ENCODE peak calls at places on chromosome 1, in five cellular contexts. One of them, this sample, is unnamed. For H3K4me1, the result is how much of the 10 kb centered on the place peaks cover.

GRCh38 chr1:180157108-180157507 is 2.4 kb downstream of the QSOX1 start:
- DNase-seq in A549: no peak
- DNase-seq in GM12878: no peak
- DNase-seq in transverse colon: no peak
- DNase-seq in K562: no peak
- DNase-seq in this sample: no peak

GRCh38 chr1:35590476-35591040 is 17.4 kb downstream of the TFAP2E start:
- DNase-seq in GM12878: no peak
- DNase-seq in transverse colon: no peak
- DNase-seq in A549: no peak
- DNase-seq in K562: no peak
- DNase-seq in this sample: peak

GRCh38 chr1:61711969-61712368 is 13.0 kb downstream of the TM2D1 start:
- DNase-seq in K562: no peak
- DNase-seq in A549: no peak
- DNase-seq in GM12878: no peak
- DNase-seq in transverse colon: no peak
- DNase-seq in this sample: no peak

GRCh38 chr1:2257245-2257627 is 29.1 kb downstream of the SKI start:
- DNase-seq in K562: no peak
- DNase-seq in GM12878: no peak
- DNase-seq in A549: no peak
- DNase-seq in transverse colon: no peak
- DNase-seq in this sample: peak

GRCh38 chr1:155125511-155125945 is 2.1 kb upstream of the EFNA1 start:
- DNase-seq in A549: peak
- DNase-seq in transverse colon: no peak
- DNase-seq in K562: no peak
- DNase-seq in GM12878: no peak
- DNase-seq in this sample: no peak

GRCh38 chr1:6185635-6186382 is 5.7 kb upstream of the CHD5 start:
- DNase-seq in A549: no peak
- DNase-seq in GM12878: no peak
- DNase-seq in transverse colon: no peak
- DNase-seq in K562: peak
- DNase-seq in this sample: no peak

GRCh38 chr1:215423288-215423687 is 143.8 kb upstream of the KCTD3 start:
- DNase-seq in K562: no peak
- DNase-seq in GM12878: no peak
- DNase-seq in A549: no peak
- DNase-seq in transverse colon: no peak
- DNase-seq in this sample: no peak

GRCh38 chr1:90924982-90925381 is 96.9 kb downstream of the ZNF644 start:
- DNase-seq in GM12878: no peak
- DNase-seq in A549: no peak
- DNase-seq in transverse colon: no peak
- DNase-seq in K562: no peak
- DNase-seq in this sample: no peak

GRCh38 chr1:168752171-168752570 is 23.2 kb upstream of the DPT start:
- DNase-seq in transverse colon: peak
- DNase-seq in K562: no peak
- DNase-seq in A549: peak
- DNase-seq in GM12878: no peak
- DNase-seq in this sample: no peak

GRCh38 chr1:5738911-5739462 is 253.2 kb downstream of the NPHP4 start:
- DNase-seq in GM12878: no peak
- DNase-seq in A549: no peak
- DNase-seq in K562: no peak
- DNase-seq in transverse colon: no peak
- DNase-seq in this sample: no peak

GRCh38 chr1:12383001-12383400 is 153.2 kb downstream of the VPS13D start:
- DNase-seq in transverse colon: no peak
- DNase-seq in GM12878: no peak
- DNase-seq in K562: no peak
- DNase-seq in A549: no peak
- DNase-seq in this sample: no peak

GRCh38 chr1:110135268-110136065 is 14.8 kb upstream of the SLC6A17 start:
- DNase-seq in GM12878: no peak
- DNase-seq in A549: no peak
- DNase-seq in transverse colon: no peak
- DNase-seq in K562: no peak
- DNase-seq in this sample: no peak

GRCh38 chr1:164087893-164088292 is 471.1 kb upstream of the PBX1 start:
- DNase-seq in transverse colon: no peak
- DNase-seq in K562: no peak
- DNase-seq in GM12878: no peak
- DNase-seq in A549: no peak
- DNase-seq in this sample: no peak

GRCh38 chr1:41848216-41848952 is 70.3 kb downstream of the HIVEP3 start:
- DNase-seq in A549: no peak
- DNase-seq in K562: no peak
- DNase-seq in GM12878: no peak
- DNase-seq in transverse colon: no peak
- DNase-seq in this sample: no peak

GRCh38 chr1:88698140-88698539 is 14.1 kb downstream of the PKN2 start:
- DNase-seq in GM12878: no peak
- DNase-seq in A549: peak
- DNase-seq in K562: peak
- DNase-seq in transverse colon: no peak
- DNase-seq in this sample: no peak

GRCh38 chr1:246809473-246809872 is 85.3 kb downstream of the SCCPDH start:
- DNase-seq in GM12878: no peak
- DNase-seq in K562: no peak
- DNase-seq in transverse colon: no peak
- DNase-seq in A549: no peak
- DNase-seq in this sample: no peak

GRCh38 chr1:219443763-219444162 is 169.1 kb downstream of the ZC3H11B start:
- DNase-seq in transverse colon: no peak
- DNase-seq in K562: no peak
- DNase-seq in GM12878: no peak
- DNase-seq in A549: no peak
- DNase-seq in this sample: no peak

GRCh38 chr1:178093150-178093957 is 550 bp upstream of the RASAL2 start:
- DNase-seq in transverse colon: peak
- DNase-seq in GM12878: peak
- DNase-seq in A549: peak
- DNase-seq in K562: peak
- DNase-seq in this sample: peak

GRCh38 chr1:31750858-31751638 is 13.1 kb downstream of the ADGRB2 start:
- DNase-seq in GM12878: no peak
- DNase-seq in A549: no peak
- DNase-seq in K562: no peak
- DNase-seq in transverse colon: peak
- DNase-seq in this sample: no peak

GRCh38 chr1:228207851-228208821 is at the start of gene OBSCN:
- DNase-seq in GM12878: no peak
- DNase-seq in K562: peak
- DNase-seq in A549: no peak
- DNase-seq in transverse colon: no peak
- DNase-seq in this sample: no peak

GRCh38 chr1:202852163-202852904 is 36.6 kb downstream of the RABIF start:
- DNase-seq in transverse colon: peak
- DNase-seq in A549: peak
- DNase-seq in K562: peak
- DNase-seq in GM12878: no peak
- DNase-seq in this sample: no peak

GRCh38 chr1:5927506-5928370 is 64.5 kb downstream of the NPHP4 start:
- DNase-seq in A549: no peak
- DNase-seq in K562: no peak
- DNase-seq in transverse colon: peak
- DNase-seq in GM12878: no peak
- DNase-seq in this sample: no peak

GRCh38 chr1:87794788-87795614 is 466.3 kb downstream of the LMO4 start:
- DNase-seq in A549: peak
- DNase-seq in K562: no peak
- DNase-seq in GM12878: no peak
- DNase-seq in transverse colon: no peak
- DNase-seq in this sample: no peak

GRCh38 chr1:199135901-199136300 is 497.1 kb downstream of the PTPRC start:
- DNase-seq in GM12878: no peak
- DNase-seq in K562: no peak
- DNase-seq in A549: no peak
- DNase-seq in transverse colon: no peak
- DNase-seq in this sample: no peak

GRCh38 chr1:210292276-210292851 is 36.3 kb upstream of the HHAT start:
- DNase-seq in GM12878: no peak
- DNase-seq in A549: peak
- DNase-seq in K562: peak
- DNase-seq in transverse colon: peak
- DNase-seq in this sample: peak

GRCh38 chr1:156523801-156524480 is 23.4 kb upstream of the MEF2D start:
- DNase-seq in K562: no peak
- DNase-seq in GM12878: no peak
- DNase-seq in transverse colon: no peak
- DNase-seq in A549: no peak
- DNase-seq in this sample: no peak

GRCh38 chr1:108036796-108037545 is 72.0 kb upstream of the VAV3 start:
- DNase-seq in K562: no peak
- DNase-seq in GM12878: no peak
- DNase-seq in A549: no peak
- DNase-seq in transverse colon: no peak
- DNase-seq in this sample: no peak

GRCh38 chr1:59139396-59139795 is 157.5 kb upstream of the FGGY start:
- DNase-seq in GM12878: no peak
- DNase-seq in K562: peak
- DNase-seq in transverse colon: no peak
- DNase-seq in A549: peak
- DNase-seq in this sample: no peak

GRCh38 chr1:32393136-32393535 is 1.1 kb downstream of the BSDC1 start:
- DNase-seq in transverse colon: no peak
- DNase-seq in K562: no peak
- DNase-seq in A549: no peak
- DNase-seq in GM12878: no peak
- DNase-seq in this sample: no peak

GRCh38 chr1:41380979-41381690 is 19.9 kb downstream of the FOXO6 start:
- DNase-seq in GM12878: no peak
- DNase-seq in transverse colon: no peak
- DNase-seq in A549: no peak
- DNase-seq in K562: peak
- DNase-seq in this sample: no peak

GRCh38 chr1:176033879-176034278 is 173.2 kb downstream of the COP1 start:
- DNase-seq in transverse colon: no peak
- DNase-seq in K562: no peak
- DNase-seq in GM12878: no peak
- DNase-seq in A549: no peak
- DNase-seq in this sample: no peak

GRCh38 chr1:157274698-157275534 is 136.7 kb upstream of the ETV3 start:
- DNase-seq in GM12878: no peak
- DNase-seq in K562: peak
- DNase-seq in transverse colon: no peak
- DNase-seq in A549: peak
- DNase-seq in this sample: no peak

GRCh38 chr1:85224734-85225623 is 24.2 kb upstream of the SYDE2 start:
- DNase-seq in GM12878: no peak
- DNase-seq in transverse colon: peak
- DNase-seq in K562: peak
- DNase-seq in A549: no peak
- DNase-seq in this sample: peak

DNA sequence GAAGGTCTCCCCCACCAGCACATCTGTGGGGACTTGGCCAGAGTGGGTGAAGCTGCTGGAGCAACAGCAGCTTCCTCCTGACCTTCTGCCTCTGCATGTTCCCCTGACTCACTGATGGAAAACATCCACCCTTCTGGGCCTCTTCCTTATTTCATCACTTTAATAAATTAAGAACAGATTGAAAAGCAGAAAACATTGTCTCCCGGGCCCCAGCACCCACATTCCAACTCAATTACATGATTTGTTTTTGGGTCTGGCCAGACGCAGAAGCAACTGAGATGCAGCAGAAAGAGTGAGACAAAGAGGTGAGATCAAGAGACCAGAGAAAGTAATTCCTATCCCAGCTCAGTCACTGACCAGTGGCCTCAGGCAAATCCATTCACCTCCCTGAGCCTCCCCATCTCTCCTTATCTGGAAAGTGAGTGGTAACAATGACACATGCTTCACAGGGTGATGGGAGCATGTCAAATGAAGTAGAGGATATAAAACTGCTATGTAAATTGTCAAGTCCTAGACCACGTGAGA is 157.1 kb downstream of the ELAVL4 start:
- DNase-seq in A549: no peak
- DNase-seq in K562: no peak
- DNase-seq in GM12878: no peak
- DNase-seq in transverse colon: no peak
- DNase-seq in this sample: no peak
- TF ChIP-seq EP300 in A549: no peak
- TF ChIP-seq EP300 in K562: no peak
- TF ChIP-seq EP300 in GM12878: no peak
- TF ChIP-seq EP300 in transverse colon: no peak
- TF ChIP-seq EP300 in this sample: no peak

GRCh38 chr1:22350171-22350961 is 101.3 kb upstream of the ZBTB40 start:
- DNase-seq in K562: no peak
- DNase-seq in transverse colon: no peak
- DNase-seq in A549: no peak
- DNase-seq in GM12878: no peak
- DNase-seq in this sample: no peak
- TF ChIP-seq CTCF in K562: no peak
- TF ChIP-seq CTCF in transverse colon: no peak
- TF ChIP-seq CTCF in A549: no peak
- TF ChIP-seq CTCF in GM12878: no peak
- TF ChIP-seq CTCF in this sample: no peak

DNA sequence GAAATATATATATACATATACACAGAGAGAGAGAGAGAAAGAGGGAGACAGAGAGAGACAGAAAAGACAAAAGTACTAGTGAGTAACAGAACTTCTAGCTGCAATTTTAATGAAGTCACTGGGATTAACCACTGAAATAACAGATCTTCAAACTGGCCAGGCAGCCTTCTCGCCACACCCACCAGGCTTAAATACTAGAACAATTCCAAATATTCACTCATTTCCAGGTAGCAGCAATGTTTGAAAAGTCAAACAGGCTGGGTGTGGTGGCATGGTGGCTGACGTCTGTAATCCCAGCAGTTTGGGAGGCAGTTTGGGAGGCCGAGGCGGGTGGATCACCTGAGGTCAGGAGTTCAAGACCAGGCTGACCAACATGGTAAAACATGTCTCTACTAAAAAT is 5.2 kb downstream of the PRDX1 start:
- DNase-seq in A549: no peak
- DNase-seq in GM12878: no peak
- DNase-seq in transverse colon: no peak
- DNase-seq in K562: no peak
- DNase-seq in this sample: no peak
- H3K4me1 ChIP-seq in A549: half or more
- H3K4me1 ChIP-seq in GM12878: under half
- H3K4me1 ChIP-seq in transverse colon: under half
- H3K4me1 ChIP-seq in K562: under half
- H3K4me1 ChIP-seq in this sample: under half

DNA sequence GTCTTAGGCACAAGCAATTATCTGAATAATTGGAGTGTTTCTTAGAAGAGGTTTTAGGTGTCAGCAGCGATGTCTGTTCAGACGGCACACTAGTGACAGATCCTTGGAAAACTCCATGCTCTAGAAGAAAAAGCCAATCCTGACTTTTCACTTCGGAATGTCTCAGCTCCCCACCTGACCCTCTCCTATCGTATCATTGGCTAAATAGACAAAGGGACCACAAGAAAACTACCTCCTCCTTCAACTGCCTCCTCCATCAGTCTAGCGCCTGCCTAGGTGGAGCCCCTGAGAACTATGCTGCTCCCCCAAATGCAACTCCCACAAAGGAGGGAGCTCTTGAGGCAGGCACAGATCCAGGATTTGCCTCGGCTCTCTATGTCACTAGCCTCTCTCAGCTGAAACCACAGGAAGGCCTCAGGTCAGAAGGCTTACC is 148.4 kb downstream of the TOMM20 start:
- DNase-seq in A549: no peak
- DNase-seq in K562: no peak
- DNase-seq in GM12878: no peak
- DNase-seq in transverse colon: no peak
- DNase-seq in this sample: no peak
- TF ChIP-seq EP300 in A549: no peak
- TF ChIP-seq EP300 in K562: no peak
- TF ChIP-seq EP300 in GM12878: no peak
- TF ChIP-seq EP300 in transverse colon: no peak
- TF ChIP-seq EP300 in this sample: no peak

This sample was measured in upper lobe of left lung.